ENCODE peak calls at places on chromosomes 11 and 22, in five cellular contexts. T is cardiac muscle cell, A is astrocyte of the spinal cord, M is lung, B is AG04450. X is an unnamed sample.

GRCh38 chr11:123321641-123322040 is 108.4 kb upstream of the GRAMD1B start:
- DNase-seq in T (no peak), A (no peak), M (no peak), B (no peak), X (no peak)

GRCh38 chr11:44404736-44405395 is 94.9 kb upstream of the ALX4 start:
- DNase-seq in T (peak; percentile 23), A (no peak), M (no peak), B (no peak), X (no peak)

GRCh38 chr11:114440121-114440860 is 1.0 kb downstream of the REXO2 start:
- DNase-seq in T (peak; percentile 20), A (no peak), M (no peak), B (no peak), X (no peak)

GRCh38 chr11:69958308-69958707 is 119.8 kb upstream of the ANO1 start:
- DNase-seq in T (no peak), A (peak; percentile 73), M (no peak), B (peak; percentile 55), X (no peak)

GRCh38 chr11:14750911-14751310 is 107.3 kb downstream of the PDE3B start:
- DNase-seq in T (no peak), A (no peak), M (no peak), B (no peak), X (no peak)

GRCh38 chr11:74936087-74936486 is 12.8 kb downstream of the XRRA1 start:
- DNase-seq in T (no peak), A (no peak), M (no peak), B (no peak), X (no peak)

GRCh38 chr11:34308049-34308692 is 49.6 kb downstream of the ABTB2 start:
- DNase-seq in T (no peak), A (no peak), M (no peak), B (no peak), X (no peak)

GRCh38 chr11:36354221-36355003 is 58.3 kb downstream of the PRR5L start:
- DNase-seq in T (no peak), A (peak; percentile 67), M (no peak), B (peak; percentile 47), X (no peak)

GRCh38 chr11:27471067-27471587 is 1.5 kb downstream of the LGR4 start:
- DNase-seq in T (peak; percentile 41), A (no peak), M (no peak), B (no peak), X (no peak)

GRCh38 chr11:87743002-87743401 is 432.2 kb downstream of the RAB38 start:
- DNase-seq in T (peak; percentile 23), A (no peak), M (no peak), B (no peak), X (no peak)

GRCh38 chr22:41757507-41757906 is 43.0 kb upstream of the CCDC134 start:
- DNase-seq in T (no peak), A (no peak), M (no peak), B (no peak), X (no peak)

GRCh38 chr22:38802671-38803121 is 8.8 kb upstream of the DNAL4 start:
- DNase-seq in T (no peak), A (peak; percentile 86), M (peak; percentile 41), B (peak; percentile 85), X (no peak)

GRCh38 chr11:78420796-78421209 is 3.2 kb upstream of the GAB2 start:
- DNase-seq in T (peak; percentile 47), A (peak; percentile 48), M (peak; percentile 49), B (no peak), X (no peak)

GRCh38 chr11:65386307-65387081 is at the start of gene FRMD8:
- DNase-seq in T (peak; percentile 90), A (peak; percentile 76), M (peak; percentile 91), B (no peak), X (peak; percentile 75)

DNA sequence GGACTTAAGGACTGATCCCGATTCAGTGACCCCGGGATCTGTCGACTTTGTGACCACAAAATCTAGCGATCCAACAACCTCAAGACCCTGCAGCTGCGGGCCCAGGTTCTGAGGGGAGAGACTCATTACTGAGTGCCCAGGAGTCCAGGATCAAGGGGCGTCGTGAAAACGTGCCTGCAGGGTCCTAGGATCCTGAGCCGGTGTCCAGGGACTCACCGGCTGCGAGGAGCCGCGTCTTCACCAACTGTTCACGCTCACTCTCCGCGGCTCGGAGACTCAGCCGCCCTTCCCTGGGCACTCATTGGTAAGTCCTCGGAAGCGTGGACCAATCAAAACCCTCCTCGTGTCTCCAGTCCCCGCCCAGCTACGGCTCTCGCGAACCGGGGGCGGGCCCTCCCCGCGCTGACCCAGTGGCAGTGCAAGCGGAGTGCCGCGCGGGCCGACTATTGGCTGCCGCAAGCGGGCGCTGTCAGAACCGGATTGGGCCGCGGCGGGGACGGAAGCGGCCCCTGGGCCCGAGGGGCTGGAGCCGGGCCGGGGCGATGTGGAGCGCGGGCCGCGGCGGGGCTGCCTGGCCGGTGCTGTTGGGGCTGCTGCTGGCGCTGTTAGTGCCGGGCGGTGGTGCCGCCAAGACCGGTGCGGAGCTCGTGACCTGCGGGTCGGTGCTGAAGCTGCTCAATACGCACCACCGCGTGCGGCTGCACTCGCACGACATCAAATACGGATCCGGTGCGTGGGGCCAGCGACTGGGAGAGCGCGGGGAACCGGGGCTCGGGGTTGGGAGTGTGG is at the start of gene SDF2L1:
- DNase-seq in T (peak; percentile 99), A (peak; percentile 99), M (peak; percentile 98), B (peak; percentile 97), X (peak; percentile 94)
- TF ChIP-seq CTCF in T (no peak), A (no peak), M (peak; percentile 15), B (no peak), X (peak; percentile 7)

GRCh38 chr11:125211191-125211953 is 46.8 kb downstream of the PKNOX2 start:
- DNase-seq in T (peak; percentile 55), A (no peak), M (no peak), B (no peak), X (no peak)
- TF ChIP-seq CTCF in T (no peak), A (no peak), M (no peak), B (peak; percentile 25), X (no peak)

DNA sequence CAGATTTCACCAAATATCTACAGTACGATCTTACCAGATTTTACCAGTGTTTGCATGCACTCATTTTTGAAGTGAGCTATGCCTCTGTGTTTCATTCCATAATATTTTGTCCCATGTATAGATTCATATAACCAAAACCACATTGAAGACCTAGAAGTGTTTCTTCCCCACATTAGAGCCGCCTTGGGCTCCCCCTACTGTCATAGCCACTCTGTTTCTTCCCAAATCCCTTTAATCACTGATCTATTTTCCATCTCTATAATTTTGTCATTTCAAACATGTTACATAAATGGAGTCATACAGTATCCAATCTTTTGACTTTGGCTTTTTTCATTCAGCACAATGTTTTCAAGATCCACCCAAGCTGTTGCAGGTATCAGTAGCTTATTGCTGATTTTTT is 12.7 kb downstream of the MRGPRX3 start:
- DNase-seq in T (no peak), A (no peak), M (no peak), B (no peak), X (no peak)
- TF ChIP-seq CTCF in T (peak; percentile 14), A (peak; percentile 21), M (no peak), B (peak; percentile 20), X (peak; percentile 44)

DNA sequence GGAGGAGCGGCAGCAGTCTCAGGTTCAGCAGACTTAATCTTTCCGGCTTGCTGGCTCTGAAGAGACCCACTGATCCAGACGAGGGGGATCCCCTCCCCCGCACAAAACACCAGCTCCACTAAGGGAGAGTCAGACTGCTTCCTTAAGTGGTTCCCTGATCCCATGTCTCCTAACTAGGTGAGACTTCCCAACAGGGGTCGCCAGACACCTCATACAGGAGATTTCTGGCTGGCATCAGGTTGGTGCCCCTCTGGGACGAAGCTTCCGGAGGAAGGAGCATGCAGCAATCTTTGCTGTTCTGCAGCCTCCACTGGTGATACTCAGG is 157.1 kb upstream of the TMEM45B start:
- DNase-seq in T (peak; percentile 0), A (no peak), M (no peak), B (no peak), X (no peak)
- TF ChIP-seq CTCF in T (no peak), A (no peak), M (no peak), B (no peak), X (no peak)

GRCh38 chr22:24230911-24231656 is 13.8 kb downstream of the GGT5 start:
- DNase-seq in T (peak; percentile 36), A (no peak), M (peak; percentile 65), B (no peak), X (peak; percentile 52)
- TF ChIP-seq CTCF in T (peak; percentile 46), A (peak; percentile 31), M (no peak), B (peak; percentile 25), X (peak; percentile 53)

GRCh38 chr22:46132830-46133587 is 17.3 kb upstream of the PPARA start:
- DNase-seq in T (no peak), A (no peak), M (no peak), B (no peak), X (no peak)
- TF ChIP-seq CTCF in T (no peak), A (no peak), M (no peak), B (no peak), X (no peak)

GRCh38 chr11:132161538-132161937 is 791.1 kb downstream of the NTM start:
- DNase-seq in T (no peak), A (no peak), M (no peak), B (no peak), X (no peak)

GRCh38 chr11:132158696-132159095 is 788.3 kb downstream of the NTM start:
- DNase-seq in T (no peak), A (peak; percentile 49), M (no peak), B (no peak), X (no peak)

DNA sequence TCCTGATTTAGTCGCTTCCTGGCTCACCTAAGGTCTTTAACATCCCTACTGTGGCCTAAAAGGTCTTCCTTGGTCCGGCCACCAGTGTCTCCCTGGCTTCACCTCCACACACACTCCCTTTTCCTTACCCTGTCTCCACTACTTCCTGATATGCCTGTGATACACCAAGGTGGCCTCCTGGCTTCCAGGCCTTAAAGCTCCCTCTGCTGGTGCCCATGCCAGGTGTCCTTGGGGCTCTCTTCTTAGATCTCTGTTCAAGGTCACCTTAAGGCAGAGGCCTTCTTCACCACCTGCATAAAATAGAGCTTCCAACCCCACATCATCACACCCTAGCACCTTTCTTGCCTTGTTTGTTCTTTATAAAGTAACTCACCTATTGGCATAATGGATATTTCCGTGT is 787.7 kb downstream of the NTM start:
- DNase-seq in T (peak; percentile 4), A (no peak), M (no peak), B (no peak), X (no peak)
- TF ChIP-seq CTCF in T (peak; percentile 54), A (peak; percentile 47), M (no peak), B (peak; percentile 53), X (peak; percentile 40)

GRCh38 chr11:7688238-7688826 is 15.0 kb upstream of the CYB5R2 start:
- DNase-seq in T (peak; percentile 55), A (peak; percentile 36), M (no peak), B (no peak), X (no peak)

GRCh38 chr11:7691759-7692334 is 14.4 kb downstream of the OVCH2 start:
- DNase-seq in T (no peak), A (no peak), M (no peak), B (no peak), X (no peak)

GRCh38 chr11:7689239-7689638 is 15.9 kb upstream of the CYB5R2 start:
- DNase-seq in T (no peak), A (no peak), M (no peak), B (no peak), X (no peak)

GRCh38 chr11:7687386-7687785 is 14.1 kb upstream of the CYB5R2 start:
- DNase-seq in T (no peak), A (no peak), M (no peak), B (no peak), X (no peak)

DNA sequence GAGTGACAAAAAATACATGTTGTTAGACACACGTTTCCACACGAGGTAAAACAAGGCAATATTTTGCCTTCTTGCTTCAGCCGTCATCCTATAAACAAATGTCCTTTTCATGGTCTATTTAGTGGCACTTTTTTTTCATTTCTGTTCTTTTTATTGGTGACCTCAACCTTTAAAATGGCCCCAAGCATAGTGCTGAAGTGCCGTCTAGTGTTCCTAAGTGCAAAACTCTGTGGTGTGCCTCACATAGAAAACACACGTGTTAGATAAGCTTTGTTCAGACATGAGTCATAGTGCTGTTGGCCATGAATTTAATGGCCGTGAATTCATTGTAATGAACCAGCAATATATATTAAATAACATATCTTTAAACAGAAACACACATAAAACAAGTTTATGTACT is 15.6 kb downstream of the OVCH2 start:
- DNase-seq in T (no peak), A (peak; percentile 19), M (no peak), B (no peak), X (no peak)
- TF ChIP-seq CTCF in T (no peak), A (no peak), M (no peak), B (no peak), X (peak; percentile 40)